ENCODE peak calls at places on chromosomes 7 and 10, in five cellular contexts. Y, V, C, M and U are unnamed samples.

GRCh38 chr10:5811387-5811821 is 1.8 kb downstream of the GDI2 start:
- DNase-seq in Y (no peak), V (no peak), C (peak), M (peak), U (peak)

GRCh38 chr10:73865459-73866442 is 8.6 kb downstream of the CAMK2G start:
- DNase-seq in Y (no peak), V (peak), C (no peak), M (no peak), U (no peak)

GRCh38 chr7:33872870-33873269 is 32.5 kb upstream of the BMPER start:
- DNase-seq in Y (no peak), V (no peak), C (no peak), M (peak), U (peak)

GRCh38 chr10:20004087-20004523 is 187.9 kb downstream of the PLXDC2 start:
- DNase-seq in Y (peak), V (no peak), C (peak), M (peak), U (peak)

GRCh38 chr10:127853868-127854768 is 38.6 kb downstream of the CLRN3 start:
- DNase-seq in Y (peak), V (peak), C (peak), M (peak), U (peak)

GRCh38 chr10:51006686-51007085 is 67.6 kb upstream of the PRKG1 start:
- DNase-seq in Y (no peak), V (no peak), C (no peak), M (no peak), U (no peak)

GRCh38 chr7:70698219-70698832 is 433.6 kb upstream of the GALNT17 start:
- DNase-seq in Y (no peak), V (peak), C (peak), M (peak), U (peak)

GRCh38 chr7:17474724-17475344 is 176.4 kb downstream of the AHR start:
- DNase-seq in Y (no peak), V (no peak), C (no peak), M (no peak), U (no peak)

GRCh38 chr7:138097064-138097741 is 20.9 kb downstream of the AKR1D1 start:
- DNase-seq in Y (no peak), V (peak), C (no peak), M (peak), U (peak)

DNA sequence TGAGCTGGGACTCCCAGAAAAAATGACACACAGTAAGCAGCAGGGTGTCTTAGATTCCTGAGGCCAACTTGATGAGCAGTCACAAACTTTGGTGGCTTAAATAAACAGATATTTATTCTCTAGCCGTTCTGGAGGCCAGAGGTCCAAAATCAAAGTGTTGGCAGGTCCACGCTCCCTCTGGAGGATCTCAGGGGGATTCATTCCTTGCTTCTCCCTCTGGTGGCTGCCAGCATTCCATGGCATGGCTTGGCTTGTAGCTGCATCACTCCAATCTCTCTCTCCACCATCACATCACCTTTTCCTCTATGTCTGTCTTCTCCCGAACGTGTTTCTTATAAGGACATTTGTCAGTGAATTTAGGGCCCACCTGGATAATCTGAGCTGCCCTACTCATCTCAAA is 98.4 kb downstream of the OSBPL3 start:
- DNase-seq in Y (no peak), V (no peak), C (no peak), M (no peak), U (no peak)
- TF ChIP-seq CTCF in Y (no peak), V (no peak), C (peak), M (no peak), U (no peak)

GRCh38 chr10:80444124-80444523 is 10.0 kb upstream of the TSPAN14 start:
- DNase-seq in Y (peak), V (peak), C (no peak), M (no peak), U (no peak)

GRCh38 chr10:80444646-80445319 is 9.3 kb upstream of the TSPAN14 start:
- DNase-seq in Y (peak), V (peak), C (peak), M (peak), U (peak)

GRCh38 chr10:80442879-80443278 is 11.2 kb upstream of the TSPAN14 start:
- DNase-seq in Y (no peak), V (no peak), C (no peak), M (no peak), U (no peak)

GRCh38 chr10:80441831-80442230 is 12.3 kb upstream of the TSPAN14 start:
- DNase-seq in Y (no peak), V (no peak), C (no peak), M (no peak), U (no peak)

DNA sequence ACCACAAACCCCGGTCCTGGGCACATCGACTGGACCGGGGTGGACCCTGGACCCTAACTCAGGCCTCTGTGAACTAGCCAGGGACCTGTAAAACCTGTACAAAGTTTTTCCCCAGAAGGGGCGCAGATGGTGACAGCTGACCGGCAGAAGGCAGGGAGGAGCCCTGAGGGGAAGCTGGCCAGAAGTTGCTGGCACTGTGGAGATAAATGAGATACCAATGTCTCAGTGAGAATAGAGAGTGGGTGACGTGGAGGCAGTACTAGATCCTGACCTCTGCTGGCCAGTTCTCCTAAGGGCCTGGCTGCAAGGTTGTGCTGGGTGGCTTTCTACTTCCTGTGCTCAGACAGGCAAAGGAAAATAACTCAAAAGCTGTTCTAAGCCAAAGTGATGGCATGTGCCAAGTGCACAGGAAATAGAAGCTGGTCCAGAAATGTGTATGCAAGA is 10.6 kb upstream of the TSPAN14 start:
- DNase-seq in Y (peak), V (peak), C (no peak), M (no peak), U (peak)
- TF ChIP-seq CTCF in Y (no peak), V (peak), C (peak), M (peak), U (peak)

GRCh38 chr10:28304032-28304571 is 1.2 kb upstream of the MPP7 start:
- DNase-seq in Y (no peak), V (no peak), C (no peak), M (no peak), U (no peak)

GRCh38 chr10:28305551-28305950 is 2.7 kb upstream of the MPP7 start:
- DNase-seq in Y (no peak), V (no peak), C (no peak), M (no peak), U (no peak)

GRCh38 chr10:28302012-28302667 is 724 bp downstream of the MPP7 start:
- DNase-seq in Y (no peak), V (no peak), C (no peak), M (peak), U (peak)

GRCh38 chr10:28300027-28300426 is 2.8 kb downstream of the MPP7 start:
- DNase-seq in Y (no peak), V (peak), C (no peak), M (no peak), U (no peak)

DNA sequence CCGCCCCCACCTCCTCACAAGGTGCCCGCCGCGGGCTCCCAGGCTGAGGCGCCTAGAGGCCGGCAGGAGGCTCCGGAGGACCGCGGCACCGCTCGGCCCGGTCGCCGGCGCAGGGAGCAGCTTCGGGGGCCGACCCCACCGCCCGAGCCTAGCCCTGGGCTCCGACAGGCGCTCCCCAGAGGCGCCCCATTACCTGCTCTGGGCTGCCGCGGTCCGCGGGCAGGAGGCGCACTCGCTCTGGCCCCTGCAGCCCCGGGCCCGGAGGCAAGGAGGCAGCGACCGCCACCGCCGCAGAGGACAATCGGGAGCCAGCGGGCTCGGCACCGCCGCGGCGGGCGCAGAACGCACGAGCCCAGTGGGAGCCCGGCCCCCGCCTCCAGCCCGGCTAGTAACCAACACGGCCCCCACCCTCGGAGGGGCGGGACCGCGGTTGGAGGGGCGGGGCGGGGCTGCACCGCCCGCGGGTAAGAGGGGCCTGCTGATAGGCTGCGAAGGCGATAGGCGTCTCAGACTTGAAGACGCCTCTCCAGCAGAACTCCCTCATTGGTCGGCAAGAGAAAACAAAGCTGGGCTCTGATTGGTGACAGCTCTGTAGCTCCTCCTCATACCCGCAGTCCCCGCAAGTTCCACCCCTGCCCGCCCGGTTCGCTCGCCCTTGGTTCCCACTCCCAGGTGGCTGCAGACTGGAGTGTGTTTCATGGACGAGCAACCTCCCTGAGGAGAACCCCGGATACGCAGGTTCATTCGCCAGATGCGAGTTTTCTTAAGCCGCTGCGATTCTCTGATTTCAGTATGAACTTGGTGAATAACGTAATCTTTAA is at the start of gene MPP7:
- DNase-seq in Y (peak), V (peak), C (peak), M (peak), U (peak)
- TF ChIP-seq CTCF in Y (no peak), V (peak), C (peak), M (peak), U (peak)

GRCh38 chr7:142999793-143000192 is 27.1 kb downstream of the OR9A2 start:
- DNase-seq in Y (no peak), V (no peak), C (no peak), M (no peak), U (no peak)

GRCh38 chr7:143002856-143003255 is 24.1 kb downstream of the OR9A2 start:
- DNase-seq in Y (no peak), V (no peak), C (no peak), M (no peak), U (no peak)

GRCh38 chr7:143003393-143004051 is 23.4 kb downstream of the OR9A2 start:
- DNase-seq in Y (no peak), V (peak), C (peak), M (peak), U (peak)

GRCh38 chr7:143000648-143001047 is 26.3 kb downstream of the OR9A2 start:
- DNase-seq in Y (no peak), V (no peak), C (no peak), M (no peak), U (no peak)

GRCh38 chr7:143002106-143002505 is 24.8 kb downstream of the OR9A2 start:
- DNase-seq in Y (no peak), V (peak), C (no peak), M (peak), U (peak)
- TF ChIP-seq CTCF in Y (peak), V (no peak), C (peak), M (peak), U (peak)

GRCh38 chr7:101594790-101595189 is 34.3 kb downstream of the MYL10 start:
- DNase-seq in Y (no peak), V (no peak), C (no peak), M (no peak), U (no peak)
- TF ChIP-seq CTCF in Y (no peak), V (no peak), C (no peak), M (no peak), U (no peak)